ENCODE peak calls at places on chromosomes 1 and 21, in nine cellular contexts. L is T-cell; Z is HFF-Myc; S is GM06990; C is NCI-H146; B is neural progenitor cell; J is stimulated activated CD4-positive, alpha-beta T cell treated with anti-CD3 and anti-CD28 coated beads, Interleukin-1b, Interleukin-23, amount 100 ng/mL, for 1 hour; W is T-helper 1 cell; P is prostate gland. A is an unnamed sample.

GRCh38 chr21:44711327-44712202 is at the start of gene TSPEAR:
- DNase-seq in L (no peak), Z (no peak), S (no peak), C (peak), B (peak), J (no peak), W (no peak), P (no peak), A (no peak)

GRCh38 chr1:31624354-31625179 is 7.1 kb downstream of the HCRTR1 start:
- DNase-seq in L (no peak), Z (no peak), S (no peak), C (no peak), B (no peak), J (no peak), W (no peak), P (no peak), A (peak)

GRCh38 chr1:54686155-54686554 is 29.5 kb upstream of the TTC4 start:
- DNase-seq in L (no peak), Z (no peak), S (no peak), C (no peak), B (no peak), J (no peak), W (no peak), P (no peak), A (no peak)

GRCh38 chr1:61523219-61523618 is 201.7 kb downstream of the TM2D1 start:
- DNase-seq in L (no peak), Z (no peak), S (no peak), C (no peak), B (no peak), J (no peak), W (no peak), P (no peak), A (no peak)

GRCh38 chr1:23098463-23099170 is 70.0 kb downstream of the LUZP1 start:
- DNase-seq in L (peak), Z (peak), S (no peak), C (peak), B (peak), J (peak), W (peak), P (peak), A (peak)

GRCh38 chr1:74835046-74835445 is 102.1 kb downstream of the TYW3 start:
- DNase-seq in L (no peak), Z (no peak), S (no peak), C (no peak), B (no peak), J (no peak), W (no peak), P (no peak), A (no peak)

GRCh38 chr1:168084396-168085231 is 52.1 kb downstream of the GPR161 start:
- DNase-seq in L (peak), Z (no peak), S (peak), C (no peak), B (peak), J (peak), W (peak), P (peak), A (peak)

GRCh38 chr1:119711804-119712341 is at the start of gene PHGDH:
- DNase-seq in L (peak), Z (peak), S (peak), C (peak), B (peak), J (no peak), W (no peak), P (peak), A (peak)

GRCh38 chr21:33025106-33025470 is 647 bp upstream of the OLIG2 start:
- DNase-seq in L (no peak), Z (no peak), S (no peak), C (no peak), B (peak), J (no peak), W (no peak), P (no peak), A (no peak)

GRCh38 chr21:15514073-15514946 is 215.5 kb upstream of the USP25 start:
- DNase-seq in L (peak), Z (no peak), S (peak), C (no peak), B (no peak), J (peak), W (peak), P (no peak), A (peak)

GRCh38 chr1:10424034-10424433 is 6.2 kb upstream of the CENPS start:
- DNase-seq in L (no peak), Z (no peak), S (no peak), C (no peak), B (no peak), J (no peak), W (no peak), P (no peak), A (no peak)

GRCh38 chr1:241323510-241323909 is 33.5 kb downstream of the RGS7 start:
- DNase-seq in L (no peak), Z (peak), S (no peak), C (no peak), B (peak), J (no peak), W (no peak), P (no peak), A (no peak)

GRCh38 chr1:59092126-59092525 is 204.8 kb upstream of the FGGY start:
- DNase-seq in L (no peak), Z (no peak), S (no peak), C (no peak), B (no peak), J (no peak), W (no peak), P (no peak), A (no peak)

GRCh38 chr21:26513212-26513611 is 59.9 kb downstream of the CYYR1 start:
- DNase-seq in L (no peak), Z (no peak), S (no peak), C (no peak), B (no peak), J (no peak), W (no peak), P (no peak), A (no peak)

GRCh38 chr1:175902281-175902680 is 158.9 kb upstream of the TNR start:
- DNase-seq in L (no peak), Z (no peak), S (no peak), C (no peak), B (no peak), J (no peak), W (no peak), P (no peak), A (no peak)

A was measured in stimulated activated naive B cell treated with anti-CD40 and anti-IgM and Interleukin-4, amounts not matched to agents 10 μg/mL and 1 μg/mL and 100 μg/mL, for 72 hours.